ENCODE peak calls at places on chromosomes 7 and 10, in four cellular contexts. One of them, this sample, is unnamed.

GRCh38 chr7:44272981-44273380 is 52.4 kb downstream of the CAMK2B start:
- DNase-seq in HL-60: no peak
- DNase-seq in fibroblast of lung: no peak
- DNase-seq in esophagus squamous epithelium: no peak
- DNase-seq in this sample: no peak

GRCh38 chr7:37758467-37758866 is 74.9 kb downstream of the GPR141 start:
- DNase-seq in HL-60: no peak
- DNase-seq in fibroblast of lung: no peak
- DNase-seq in esophagus squamous epithelium: no peak
- DNase-seq in this sample: no peak

GRCh38 chr7:101848168-101848951 is 30.9 kb downstream of the CUX1 start:
- DNase-seq in HL-60: no peak
- DNase-seq in fibroblast of lung: no peak
- DNase-seq in esophagus squamous epithelium: no peak
- DNase-seq in this sample: no peak

GRCh38 chr7:112467867-112468266 is 12.9 kb upstream of the LSMEM1 start:
- DNase-seq in HL-60: no peak
- DNase-seq in fibroblast of lung: no peak
- DNase-seq in esophagus squamous epithelium: no peak
- DNase-seq in this sample: no peak

GRCh38 chr7:22393825-22394458 is 37.0 kb upstream of the RAPGEF5 start:
- DNase-seq in HL-60: no peak
- DNase-seq in fibroblast of lung: no peak
- DNase-seq in esophagus squamous epithelium: no peak
- DNase-seq in this sample: no peak

GRCh38 chr7:84975586-84976185 is 211.2 kb downstream of the SEMA3D start:
- DNase-seq in HL-60: no peak
- DNase-seq in fibroblast of lung: peak
- DNase-seq in esophagus squamous epithelium: no peak
- DNase-seq in this sample: no peak

GRCh38 chr7:92914645-92915044 is 78.3 kb upstream of the CDK6 start:
- DNase-seq in HL-60: no peak
- DNase-seq in fibroblast of lung: no peak
- DNase-seq in esophagus squamous epithelium: no peak
- DNase-seq in this sample: no peak

GRCh38 chr10:108180883-108181282 is 1016.4 kb upstream of the SORCS1 start:
- DNase-seq in HL-60: no peak
- DNase-seq in fibroblast of lung: no peak
- DNase-seq in esophagus squamous epithelium: no peak
- DNase-seq in this sample: no peak

GRCh38 chr7:130009848-130010688 is 41.1 kb downstream of the ZC3HC1 start:
- DNase-seq in HL-60: no peak
- DNase-seq in fibroblast of lung: peak
- DNase-seq in esophagus squamous epithelium: no peak
- DNase-seq in this sample: no peak

GRCh38 chr7:31465285-31465684 is 48.6 kb upstream of the ITPRID1 start:
- DNase-seq in HL-60: no peak
- DNase-seq in fibroblast of lung: no peak
- DNase-seq in esophagus squamous epithelium: no peak
- DNase-seq in this sample: no peak

GRCh38 chr10:74882427-74882826 is 56.0 kb downstream of the KAT6B start:
- DNase-seq in HL-60: no peak
- DNase-seq in fibroblast of lung: peak
- DNase-seq in esophagus squamous epithelium: no peak
- DNase-seq in this sample: no peak

GRCh38 chr10:7622969-7623368 is 43.8 kb downstream of the ITIH5 start:
- DNase-seq in HL-60: no peak
- DNase-seq in fibroblast of lung: no peak
- DNase-seq in esophagus squamous epithelium: no peak
- DNase-seq in this sample: no peak

GRCh38 chr10:50585921-50586739 is 37.6 kb downstream of the SGMS1 start:
- DNase-seq in HL-60: no peak
- DNase-seq in fibroblast of lung: peak
- DNase-seq in esophagus squamous epithelium: no peak
- DNase-seq in this sample: no peak

GRCh38 chr10:68208424-68209042 is 23.4 kb downstream of the ATOH7 start:
- DNase-seq in HL-60: peak
- DNase-seq in fibroblast of lung: peak
- DNase-seq in esophagus squamous epithelium: no peak
- DNase-seq in this sample: peak

GRCh38 chr7:93799750-93800357 is 90.7 kb downstream of the TFPI2 start:
- DNase-seq in HL-60: no peak
- DNase-seq in fibroblast of lung: peak
- DNase-seq in esophagus squamous epithelium: no peak
- DNase-seq in this sample: no peak

GRCh38 chr7:43260980-43261878 is 148.8 kb downstream of the HECW1 start:
- DNase-seq in HL-60: peak
- DNase-seq in fibroblast of lung: peak
- DNase-seq in esophagus squamous epithelium: no peak
- DNase-seq in this sample: peak

GRCh38 chr10:27550823-27551222 is 46.7 kb downstream of the RAB18 start:
- DNase-seq in HL-60: no peak
- DNase-seq in fibroblast of lung: no peak
- DNase-seq in esophagus squamous epithelium: no peak
- DNase-seq in this sample: no peak

GRCh38 chr10:106573106-106573505 is 591.4 kb downstream of the SORCS1 start:
- DNase-seq in HL-60: no peak
- DNase-seq in fibroblast of lung: peak
- DNase-seq in esophagus squamous epithelium: no peak
- DNase-seq in this sample: no peak

GRCh38 chr10:16521311-16522016 is at the start of gene C1QL3:
- DNase-seq in HL-60: peak
- DNase-seq in fibroblast of lung: peak
- DNase-seq in esophagus squamous epithelium: no peak
- DNase-seq in this sample: peak

GRCh38 chr7:139094030-139094429 is 15.5 kb downstream of the ZC3HAV1 start:
- DNase-seq in HL-60: no peak
- DNase-seq in fibroblast of lung: no peak
- DNase-seq in esophagus squamous epithelium: no peak
- DNase-seq in this sample: no peak

GRCh38 chr7:121192834-121193233 is 136.0 kb upstream of the WNT16 start:
- DNase-seq in HL-60: no peak
- DNase-seq in fibroblast of lung: peak
- DNase-seq in esophagus squamous epithelium: no peak
- DNase-seq in this sample: no peak

GRCh38 chr10:86388119-86388704 is 21.6 kb upstream of the GRID1 start:
- DNase-seq in HL-60: no peak
- DNase-seq in fibroblast of lung: no peak
- DNase-seq in esophagus squamous epithelium: no peak
- DNase-seq in this sample: no peak

GRCh38 chr7:95927781-95928180 is 155.4 kb downstream of the DYNC1I1 start:
- DNase-seq in HL-60: no peak
- DNase-seq in fibroblast of lung: no peak
- DNase-seq in esophagus squamous epithelium: no peak
- DNase-seq in this sample: no peak

GRCh38 chr7:138553805-138554204 is 93.7 kb downstream of the TRIM24 start:
- DNase-seq in HL-60: no peak
- DNase-seq in fibroblast of lung: no peak
- DNase-seq in esophagus squamous epithelium: no peak
- DNase-seq in this sample: no peak

DNA sequence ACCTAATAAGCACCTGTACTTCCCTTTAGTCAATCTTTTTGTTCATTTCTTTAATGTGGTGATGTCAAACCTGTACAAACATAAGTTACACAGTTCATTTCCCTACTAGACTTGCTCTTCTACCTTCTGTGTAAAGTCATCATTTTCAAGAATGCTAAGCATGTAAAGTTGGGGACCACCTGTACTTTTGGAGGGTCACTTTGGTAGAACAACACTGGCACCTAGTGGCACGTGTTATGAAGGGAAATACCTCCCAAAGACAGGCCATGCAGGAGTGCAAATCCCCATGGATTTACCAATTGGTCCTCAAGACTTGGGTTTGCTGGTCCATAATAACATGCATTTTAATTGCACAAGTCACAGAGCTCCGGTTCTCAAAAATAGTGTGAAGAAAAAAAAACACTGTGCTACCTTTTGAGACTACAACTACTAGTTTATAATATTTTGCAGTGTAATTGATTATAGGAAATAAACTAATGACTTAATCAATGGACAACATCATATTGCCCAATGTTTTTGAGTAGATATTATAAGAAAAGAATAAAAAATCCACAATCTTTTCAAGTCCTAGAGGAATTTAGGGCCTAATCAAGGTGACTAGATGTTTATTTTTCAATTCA is 431.4 kb upstream of the IGFBP3 start:
- DNase-seq in HL-60: peak
- DNase-seq in fibroblast of lung: peak
- DNase-seq in esophagus squamous epithelium: no peak
- DNase-seq in this sample: peak
- TF ChIP-seq CTCF in HL-60: no peak
- TF ChIP-seq CTCF in fibroblast of lung: peak
- TF ChIP-seq CTCF in esophagus squamous epithelium: peak
- TF ChIP-seq CTCF in this sample: peak

GRCh38 chr10:71625445-71626175 is 94.0 kb downstream of the C10orf105 start:
- DNase-seq in HL-60: no peak
- DNase-seq in fibroblast of lung: no peak
- DNase-seq in esophagus squamous epithelium: no peak
- DNase-seq in this sample: no peak

GRCh38 chr10:71622656-71623055 is 96.9 kb downstream of the C10orf105 start:
- DNase-seq in HL-60: no peak
- DNase-seq in fibroblast of lung: no peak
- DNase-seq in esophagus squamous epithelium: no peak
- DNase-seq in this sample: peak

GRCh38 chr10:71621783-71622526 is 97.6 kb downstream of the C10orf105 start:
- DNase-seq in HL-60: no peak
- DNase-seq in fibroblast of lung: peak
- DNase-seq in esophagus squamous epithelium: no peak
- DNase-seq in this sample: peak

GRCh38 chr10:71623098-71623985 is 96.2 kb downstream of the C10orf105 start:
- DNase-seq in HL-60: peak
- DNase-seq in fibroblast of lung: peak
- DNase-seq in esophagus squamous epithelium: no peak
- DNase-seq in this sample: peak

GRCh38 chr10:71623986-71624291 is 95.6 kb downstream of the C10orf105 start:
- DNase-seq in HL-60: no peak
- DNase-seq in fibroblast of lung: no peak
- DNase-seq in esophagus squamous epithelium: no peak
- DNase-seq in this sample: no peak
- H3K27ac ChIP-seq in HL-60: no peak
- H3K27ac ChIP-seq in fibroblast of lung: no peak
- H3K27ac ChIP-seq in esophagus squamous epithelium: no peak
- H3K27ac ChIP-seq in this sample: no peak

DNA sequence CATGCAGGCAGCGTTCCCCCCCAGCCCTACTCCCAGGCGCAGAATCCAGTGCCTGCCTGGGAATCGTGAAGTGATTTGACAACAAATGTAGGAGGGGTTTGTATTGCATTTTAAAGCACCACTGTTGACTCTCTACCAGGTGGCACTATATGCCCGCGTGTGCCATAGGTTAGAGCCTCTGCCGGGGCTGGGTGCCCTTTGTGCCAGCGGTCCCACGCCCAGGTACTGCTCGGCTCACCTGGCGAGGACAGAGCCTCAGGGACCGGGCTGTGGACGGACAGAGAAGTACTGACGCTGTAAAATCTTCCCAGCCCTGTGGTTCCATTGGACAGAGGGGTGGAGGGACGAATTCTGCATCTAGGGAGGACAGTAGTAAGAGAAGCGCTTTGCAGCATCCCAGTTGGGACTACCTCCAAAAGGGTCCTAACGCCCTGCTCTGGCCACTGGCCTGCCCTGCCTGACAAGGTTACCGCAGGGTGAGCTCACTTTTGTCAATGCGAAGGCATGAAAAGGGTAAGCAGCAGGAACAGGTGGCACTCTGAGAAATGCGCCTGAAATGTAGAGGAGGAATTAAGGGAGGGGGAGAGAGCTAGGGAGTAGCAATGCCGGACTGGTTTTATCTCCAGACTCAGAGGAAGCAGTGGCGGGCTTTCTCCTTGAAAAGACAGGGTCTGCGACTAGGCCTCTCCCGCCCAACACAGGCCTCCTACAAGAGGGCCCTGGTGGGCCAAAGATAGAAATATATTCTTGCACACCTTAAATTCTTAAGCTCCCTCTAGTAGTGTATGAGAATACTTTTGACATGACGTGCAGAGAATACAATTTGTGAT is 858 bp upstream of the CACNA2D1 start:
- DNase-seq in HL-60: no peak
- DNase-seq in fibroblast of lung: no peak
- DNase-seq in esophagus squamous epithelium: no peak
- DNase-seq in this sample: peak
- TF ChIP-seq CTCF in HL-60: no peak
- TF ChIP-seq CTCF in fibroblast of lung: no peak
- TF ChIP-seq CTCF in esophagus squamous epithelium: no peak
- TF ChIP-seq CTCF in this sample: no peak

DNA sequence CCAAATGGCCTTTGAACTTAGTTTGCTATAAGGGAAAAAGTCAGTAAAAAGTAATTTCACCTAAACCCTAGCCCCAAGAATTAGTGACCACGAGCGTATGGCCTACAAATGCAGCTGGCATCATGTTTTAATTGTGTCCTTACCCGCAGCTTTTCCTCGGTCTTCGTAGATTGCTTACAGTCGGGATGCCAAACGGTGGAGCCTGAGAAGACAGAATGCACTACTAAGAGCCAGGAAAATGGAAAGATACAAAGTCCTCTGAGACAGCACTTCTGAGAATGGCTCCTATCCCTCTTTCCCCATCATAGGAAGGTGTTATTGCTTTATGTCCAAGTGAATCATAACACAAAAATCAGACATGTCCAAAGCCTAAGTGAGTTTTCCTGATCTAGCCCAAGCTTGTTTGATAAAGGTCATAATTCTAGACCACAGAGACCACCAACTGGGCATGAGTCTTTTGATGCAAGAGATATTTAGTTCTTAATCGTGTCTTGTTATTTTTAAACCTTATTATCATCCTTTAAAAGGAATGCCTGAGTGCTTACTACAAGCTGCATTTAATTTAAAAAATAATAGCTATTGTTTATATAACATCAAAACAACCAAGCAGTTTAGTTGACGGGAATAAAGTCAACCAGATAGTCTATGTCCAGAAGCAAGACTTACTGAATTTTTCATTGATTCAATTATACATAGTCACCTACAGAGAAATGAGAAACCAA is 83.7 kb upstream of the AFAP1L2 start:
- DNase-seq in HL-60: no peak
- DNase-seq in fibroblast of lung: no peak
- DNase-seq in esophagus squamous epithelium: no peak
- DNase-seq in this sample: no peak
- H3K27ac ChIP-seq in HL-60: no peak
- H3K27ac ChIP-seq in fibroblast of lung: no peak
- H3K27ac ChIP-seq in esophagus squamous epithelium: peak
- H3K27ac ChIP-seq in this sample: no peak

GRCh38 chr10:114551310-114551972 is 106.6 kb downstream of the ABLIM1 start:
- DNase-seq in HL-60: no peak
- DNase-seq in fibroblast of lung: peak
- DNase-seq in esophagus squamous epithelium: no peak
- DNase-seq in this sample: peak

GRCh38 chr10:114547466-114547865 is 110.6 kb downstream of the ABLIM1 start:
- DNase-seq in HL-60: no peak
- DNase-seq in fibroblast of lung: no peak
- DNase-seq in esophagus squamous epithelium: no peak
- DNase-seq in this sample: no peak

GRCh38 chr10:114548662-114549061 is 109.4 kb downstream of the ABLIM1 start:
- DNase-seq in HL-60: no peak
- DNase-seq in fibroblast of lung: peak
- DNase-seq in esophagus squamous epithelium: no peak
- DNase-seq in this sample: peak

GRCh38 chr10:114552050-114552449 is 106.0 kb downstream of the ABLIM1 start:
- DNase-seq in HL-60: no peak
- DNase-seq in fibroblast of lung: no peak
- DNase-seq in esophagus squamous epithelium: no peak
- DNase-seq in this sample: no peak

GRCh38 chr10:114550756-114551290 is 107.3 kb downstream of the ABLIM1 start:
- DNase-seq in HL-60: no peak
- DNase-seq in fibroblast of lung: peak
- DNase-seq in esophagus squamous epithelium: no peak
- DNase-seq in this sample: no peak
- TF ChIP-seq CTCF in HL-60: no peak
- TF ChIP-seq CTCF in fibroblast of lung: no peak
- TF ChIP-seq CTCF in esophagus squamous epithelium: peak
- TF ChIP-seq CTCF in this sample: peak

This sample was measured in testis.